ENCODE peak calls at places on chromosomes 1 and 21, in seven cellular contexts. P is HepG2, N is PC-3, I is IMR-90, Y is neural progenitor cell, J is K562, H is astrocyte. D is an unnamed sample.
A peak's percentile ranks its signal among the peaks of the same experiment; 100 is the strongest.

GRCh38 chr1:106217765-106218164 is 838.7 kb upstream of the PRMT6 start:
- DNase-seq in P (no peak), N (no peak), I (no peak), Y (no peak), J (no peak), H (no peak), D (no peak)

GRCh38 chr1:112061056-112061455 is 71.6 kb upstream of the KCND3 start:
- DNase-seq in P (no peak), N (no peak), I (no peak), Y (no peak), J (no peak), H (no peak), D (peak; percentile 74)

GRCh38 chr1:22670352-22670964 is 17.4 kb downstream of the C1QB start:
- DNase-seq in P (no peak), N (no peak), I (no peak), Y (no peak), J (no peak), H (no peak), D (no peak)

GRCh38 chr1:18293291-18293690 is 185.7 kb downstream of the IGSF21 start:
- DNase-seq in P (no peak), N (no peak), I (no peak), Y (no peak), J (no peak), H (no peak), D (no peak)

GRCh38 chr1:109432336-109432735 is 6.1 kb upstream of the PSMA5 start:
- DNase-seq in P (no peak), N (no peak), I (peak; percentile 25), Y (no peak), J (no peak), H (no peak), D (no peak)

GRCh38 chr1:157153743-157154142 is 15.5 kb upstream of the ETV3 start:
- DNase-seq in P (no peak), N (no peak), I (no peak), Y (no peak), J (no peak), H (no peak), D (no peak)

GRCh38 chr21:43832648-43833047 is 32.4 kb upstream of the AGPAT3 start:
- DNase-seq in P (no peak), N (no peak), I (no peak), Y (no peak), J (no peak), H (no peak), D (no peak)

GRCh38 chr1:110673197-110673701 is 1.5 kb downstream of the KCNA3 start:
- DNase-seq in P (no peak), N (no peak), I (no peak), Y (no peak), J (no peak), H (no peak), D (no peak)

GRCh38 chr1:247338723-247339270 is 7.1 kb upstream of the ZNF496 start:
- DNase-seq in P (peak; percentile 31), N (peak; percentile 70), I (peak; percentile 35), Y (no peak), J (no peak), H (no peak), D (no peak)

GRCh38 chr21:42579456-42580075 is 65.9 kb downstream of the SLC37A1 start:
- DNase-seq in P (no peak), N (no peak), I (no peak), Y (no peak), J (no peak), H (no peak), D (no peak)

GRCh38 chr1:198680174-198680871 is 41.5 kb downstream of the PTPRC start:
- DNase-seq in P (no peak), N (peak; percentile 29), I (no peak), Y (no peak), J (no peak), H (no peak), D (no peak)
- H3K9ac ChIP-seq in P (no peak overlapping the region), N (peak overlapping the region; percentile 62), I (no peak overlapping the region), Y (no peak overlapping the region), J (no peak overlapping the region), H (no peak overlapping the region), D (no peak overlapping the region)

GRCh38 chr1:9653195-9653782 is 1.8 kb downstream of the PIK3CD start:
- DNase-seq in P (no peak), N (no peak), I (no peak), Y (no peak), J (no peak), H (no peak), D (no peak)
- H3K9ac ChIP-seq in P (no peak overlapping the region), N (no peak overlapping the region), I (no peak overlapping the region), Y (no peak overlapping the region), J (no peak overlapping the region), H (no peak overlapping the region), D (no peak overlapping the region)

DNA sequence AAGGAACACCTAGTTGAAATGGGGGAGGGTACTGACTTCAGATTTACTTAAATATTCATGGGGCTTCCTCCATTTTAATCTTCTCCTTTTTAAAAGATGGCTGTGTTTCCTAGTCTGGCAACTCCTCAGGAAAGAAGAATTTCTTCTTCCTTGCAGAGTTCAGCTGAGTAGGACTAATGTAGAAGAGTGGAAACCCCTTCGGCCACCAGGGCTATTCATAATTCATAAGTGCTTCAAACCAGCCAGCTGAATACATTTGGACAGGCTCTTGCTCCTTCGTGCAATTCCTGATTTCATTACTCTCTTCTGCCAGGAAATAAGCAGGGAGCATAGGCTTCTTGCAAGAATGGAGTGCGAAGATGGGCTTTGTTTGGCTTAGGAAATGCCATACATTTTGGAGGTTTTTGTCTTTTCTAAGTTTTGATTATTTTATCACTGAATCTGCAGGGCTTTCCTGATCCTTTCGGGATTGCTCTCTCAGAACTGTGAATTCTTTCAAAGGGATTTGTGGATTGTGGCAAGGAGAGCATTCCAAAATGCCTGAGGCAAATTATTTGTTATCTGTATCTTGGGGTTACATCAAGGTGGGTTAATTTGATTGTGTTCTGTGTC is 179.5 kb upstream of the SGIP1 start:
- DNase-seq in P (no peak), N (no peak), I (peak; percentile 69), Y (no peak), J (no peak), H (peak; percentile 75), D (no peak)
- H3K9ac ChIP-seq in P (no peak overlapping the region), N (no peak overlapping the region), I (peak overlapping the region; percentile 54), Y (no peak overlapping the region), J (no peak overlapping the region), H (no peak overlapping the region), D (no peak overlapping the region)

DNA sequence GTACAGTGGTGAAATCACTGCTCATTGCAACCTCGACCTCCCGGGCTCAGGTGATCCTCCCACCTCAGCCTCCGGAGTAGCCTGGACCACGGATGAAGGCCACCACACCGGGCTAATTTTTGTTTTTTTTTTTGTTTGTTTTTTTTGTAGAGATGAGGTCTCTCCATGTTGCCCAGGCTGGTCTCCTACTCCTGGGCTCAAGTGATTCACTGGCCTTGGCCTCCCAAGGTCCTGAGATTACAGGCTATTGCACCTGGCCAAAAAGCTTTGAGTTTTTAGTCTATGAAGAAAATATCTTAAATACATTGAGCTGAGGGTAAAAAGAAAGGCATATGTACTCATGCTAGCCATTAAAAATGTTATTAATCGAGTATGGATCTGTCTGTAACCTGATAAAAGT is 3.6 kb downstream of the TMEM50A start:
- DNase-seq in P (no peak), N (no peak), I (no peak), Y (no peak), J (no peak), H (no peak), D (no peak)
- H3K9ac ChIP-seq in P (no peak overlapping the region), N (no peak overlapping the region), I (no peak overlapping the region), Y (no peak overlapping the region), J (no peak overlapping the region), H (no peak overlapping the region), D (no peak overlapping the region)

GRCh38 chr1:59027176-59027575 is 243.3 kb upstream of the JUN start:
- DNase-seq in P (no peak), N (no peak), I (peak; percentile 44), Y (no peak), J (no peak), H (no peak), D (no peak)

GRCh38 chr1:59025898-59026426 is 242.1 kb upstream of the JUN start:
- DNase-seq in P (no peak), N (no peak), I (peak; percentile 47), Y (no peak), J (no peak), H (peak; percentile 83), D (no peak)

GRCh38 chr1:59026472-59026948 is 242.7 kb upstream of the JUN start:
- DNase-seq in P (no peak), N (peak; percentile 64), I (peak; percentile 74), Y (no peak), J (no peak), H (peak; percentile 96), D (peak; percentile 48)

GRCh38 chr1:59022799-59023198 is 239.0 kb upstream of the JUN start:
- DNase-seq in P (no peak), N (no peak), I (no peak), Y (no peak), J (no peak), H (no peak), D (no peak)

GRCh38 chr1:59025201-59025600 is 241.4 kb upstream of the JUN start:
- DNase-seq in P (no peak), N (peak; percentile 37), I (peak; percentile 77), Y (no peak), J (no peak), H (peak; percentile 70), D (no peak)
- H3K9ac ChIP-seq in P (no peak overlapping the region), N (no peak overlapping the region), I (no peak overlapping the region), Y (no peak overlapping the region), J (no peak overlapping the region), H (no peak overlapping the region), D (no peak overlapping the region)

GRCh38 chr1:184052750-184053149 is 1.2 kb downstream of the TSEN15 start:
- DNase-seq in P (no peak), N (no peak), I (no peak), Y (no peak), J (no peak), H (no peak), D (no peak)
- H3K9ac ChIP-seq in P (peak overlapping the region; percentile 92), N (peak overlapping the region; percentile 89), I (peak overlapping the region; percentile 82), Y (no peak overlapping the region), J (peak overlapping the region; percentile 99), H (peak overlapping the region; percentile 92), D (peak overlapping the region; percentile 87)

GRCh38 chr1:248825573-248825908 is 174 bp downstream of the SH3BP5L start:
- DNase-seq in P (no peak), N (no peak), I (no peak), Y (no peak), J (peak; percentile 66), H (no peak), D (no peak)
- H3K9ac ChIP-seq in P (peak overlapping the region; percentile 94), N (peak overlapping the region; percentile 80), I (peak overlapping the region; percentile 94), Y (peak overlapping the region; percentile 70), J (peak overlapping the region; percentile 100), H (peak overlapping the region; percentile 99), D (peak overlapping the region; percentile 99)